ENCODE peak calls at places on chromosomes 2 and 18, in seven cellular contexts. T, S, N, P, H, Y and U are unnamed samples.

GRCh38 chr2:96642564-96643350 is at the start of gene FER1L5:
- DNase-seq in T (peak), S (peak), N (no peak), P (no peak), H (no peak), Y (no peak), U (no peak)

GRCh38 chr2:195658541-195658890 is 1.5 kb downstream of the SLC39A10 start:
- DNase-seq in T (peak), S (peak), N (no peak), P (no peak), H (peak), Y (no peak), U (no peak)

GRCh38 chr2:189466046-189466445 is 24.8 kb downstream of the WDR75 start:
- DNase-seq in T (no peak), S (no peak), N (no peak), P (no peak), H (no peak), Y (no peak), U (no peak)

GRCh38 chr2:64854773-64855237 is 134.4 kb upstream of the SLC1A4 start:
- DNase-seq in T (peak), S (no peak), N (no peak), P (no peak), H (no peak), Y (no peak), U (no peak)

GRCh38 chr2:237483018-237483731 is 3.9 kb upstream of the MLPH start:
- DNase-seq in T (peak), S (no peak), N (no peak), P (no peak), H (no peak), Y (no peak), U (no peak)

GRCh38 chr18:12410121-12410520 is 2.4 kb downstream of the PRELID3A start:
- DNase-seq in T (no peak), S (no peak), N (no peak), P (no peak), H (no peak), Y (no peak), U (no peak)

GRCh38 chr2:150280255-150280654 is 207.2 kb downstream of the RND3 start:
- DNase-seq in T (no peak), S (no peak), N (no peak), P (no peak), H (no peak), Y (no peak), U (no peak)

GRCh38 chr18:37270046-37270665 is 295.4 kb downstream of the CELF4 start:
- DNase-seq in T (no peak), S (no peak), N (peak), P (no peak), H (peak), Y (no peak), U (no peak)

GRCh38 chr2:177244244-177244771 is 20.2 kb downstream of the NFE2L2 start:
- DNase-seq in T (no peak), S (no peak), N (no peak), P (no peak), H (no peak), Y (no peak), U (no peak)

GRCh38 chr2:224875870-224876269 is 159.7 kb upstream of the CCDC195 start:
- DNase-seq in T (no peak), S (no peak), N (no peak), P (no peak), H (no peak), Y (no peak), U (no peak)

GRCh38 chr2:205054789-205055188 is 509.5 kb downstream of the PARD3B start:
- DNase-seq in T (no peak), S (no peak), N (no peak), P (no peak), H (no peak), Y (no peak), U (no peak)

GRCh38 chr18:23958036-23958435 is 56.5 kb upstream of the TTC39C start:
- DNase-seq in T (no peak), S (no peak), N (no peak), P (no peak), H (no peak), Y (peak), U (no peak)

GRCh38 chr18:28013064-28013463 is 163.9 kb downstream of the CDH2 start:
- DNase-seq in T (peak), S (no peak), N (no peak), P (no peak), H (no peak), Y (no peak), U (no peak)